ENCODE peak calls at places on chromosomes 2 and 18, in ten cellular contexts. P is stimulated activated CD4-positive, alpha-beta T cell treated with anti-CD3 and anti-CD28 coated beads, Interleukin-4, amount 100 ng/mL, for 24 hours; U is NCI-H748 treated with DMSO at 0.1 percent for 48 hours; Z is left ventricle myocardium superior; G is activated CD4-positive, alpha-beta T cell treated with anti-CD3 and anti-CD28 coated beads, Interleukin-2, amount 50 U/mL, for 1 hour; S is C1 segment of cervical spinal cord; V is HuH-7; A is ovary; Q is left ventricle myocardium inferior; M is PC-9. C is an unnamed sample.

GRCh38 chr2:111024496-111024895 is 96.2 kb upstream of the BCL2L11 start:
- DNase-seq in P (no peak), U (no peak), Z (no peak), G (no peak), S (no peak), V (no peak), A (no peak), Q (no peak), M (no peak), C (no peak)

GRCh38 chr2:33535409-33535808 is 59.0 kb downstream of the RASGRP3 start:
- DNase-seq in P (no peak), U (no peak), Z (peak), G (no peak), S (no peak), V (no peak), A (no peak), Q (peak), M (no peak), C (no peak)

GRCh38 chr18:3451166-3451988 is 1.4 kb downstream of the TGIF1 start:
- DNase-seq in P (peak), U (peak), Z (peak), G (peak), S (peak), V (peak), A (peak), Q (peak), M (peak), C (peak)

GRCh38 chr2:177118636-177119035 is 94.0 kb upstream of the HNRNPA3 start:
- DNase-seq in P (no peak), U (no peak), Z (no peak), G (no peak), S (no peak), V (no peak), A (no peak), Q (no peak), M (no peak), C (no peak)

GRCh38 chr18:59549797-59550516 is 147.3 kb downstream of the CCBE1 start:
- DNase-seq in P (no peak), U (no peak), Z (peak), G (no peak), S (peak), V (no peak), A (no peak), Q (peak), M (no peak), C (no peak)

GRCh38 chr2:183606718-183607085 is 482.5 kb downstream of the NUP35 start:
- DNase-seq in P (no peak), U (no peak), Z (no peak), G (no peak), S (no peak), V (no peak), A (no peak), Q (no peak), M (no peak), C (no peak)

GRCh38 chr2:109727929-109728447 is 66.1 kb upstream of the RGPD5 start:
- DNase-seq in P (no peak), U (no peak), Z (no peak), G (no peak), S (no peak), V (no peak), A (no peak), Q (no peak), M (no peak), C (no peak)

GRCh38 chr2:102051659-102052366 is 60.1 kb downstream of the IL1R2 start:
- DNase-seq in P (no peak), U (no peak), Z (no peak), G (no peak), S (no peak), V (no peak), A (no peak), Q (no peak), M (no peak), C (no peak)

GRCh38 chr2:42693013-42693575 is 70.8 kb downstream of the OXER1 start:
- DNase-seq in P (no peak), U (no peak), Z (no peak), G (no peak), S (no peak), V (no peak), A (no peak), Q (no peak), M (no peak), C (no peak)

GRCh38 chr2:83782122-83782521 is 677.0 kb downstream of the SUCLG1 start:
- DNase-seq in P (no peak), U (no peak), Z (no peak), G (no peak), S (no peak), V (no peak), A (no peak), Q (no peak), M (no peak), C (no peak)